ENCODE peak calls at places on chromosome 19, in four cellular contexts. A is uterus, U is mesothelial cell of epicardium, Z is adrenal gland. I is an unnamed sample.

GRCh38 chr19:12749938-12750521 is 1.6 kb upstream of the BEST2 start:
- DNase-seq in A (no peak), U (no peak), Z (no peak), I (no peak)

GRCh38 chr19:13044160-13044853 is 49.0 kb downstream of the NFIX start:
- DNase-seq in A (no peak), U (no peak), Z (no peak), I (no peak)

GRCh38 chr19:13840751-13841338 is 36.1 kb upstream of the NANOS3 start:
- DNase-seq in A (no peak), U (no peak), Z (no peak), I (no peak)

GRCh38 chr19:604355-604754 is 14.7 kb downstream of the HCN2 start:
- DNase-seq in A (no peak), U (no peak), Z (no peak), I (no peak)

GRCh38 chr19:17625980-17626379 is 62.2 kb downstream of the UNC13A start:
- DNase-seq in A (no peak), U (no peak), Z (no peak), I (no peak)

GRCh38 chr19:9906475-9907087 is 29.7 kb downstream of the OLFM2 start:
- DNase-seq in A (no peak), U (no peak), Z (no peak), I (no peak)

GRCh38 chr19:4800591-4801081 is 9.1 kb downstream of the FEM1A start:
- DNase-seq in A (no peak), U (no peak), Z (no peak), I (no peak)

GRCh38 chr19:56690668-56691067 is 19.1 kb upstream of the ZNF835 start:
- DNase-seq in A (no peak), U (no peak), Z (no peak), I (no peak)

GRCh38 chr19:40416918-40417713 is 3.9 kb upstream of the PRX start:
- DNase-seq in A (no peak), U (no peak), Z (peak), I (no peak)

GRCh38 chr19:6362351-6362801 is 1.0 kb downstream of the CLPP start:
- DNase-seq in A (no peak), U (no peak), Z (no peak), I (no peak)

GRCh38 chr19:54188224-54188871 is 1.0 kb downstream of the MBOAT7 start:
- DNase-seq in A (no peak), U (no peak), Z (peak), I (no peak)

GRCh38 chr19:4266253-4267000 is 12.6 kb upstream of the SHD start:
- DNase-seq in A (no peak), U (no peak), Z (no peak), I (no peak)

GRCh38 chr19:29715695-29716581 is 877 bp upstream of the C19orf12 start:
- DNase-seq in A (no peak), U (no peak), Z (peak), I (no peak)

GRCh38 chr19:4474504-4475136 is 2.5 kb downstream of the HDGFL2 start:
- DNase-seq in A (no peak), U (peak), Z (no peak), I (no peak)

GRCh38 chr19:51091895-51092873 is 9.5 kb upstream of the KLK14 start:
- DNase-seq in A (no peak), U (no peak), Z (no peak), I (no peak)

GRCh38 chr19:17292301-17293074 is 10.7 kb downstream of the ABHD8 start:
- DNase-seq in A (peak), U (peak), Z (peak), I (peak)

GRCh38 chr19:7522072-7522922 is at the start of gene MCOLN1:
- DNase-seq in A (peak), U (peak), Z (peak), I (peak)
- TF ChIP-seq CTCF in A (no peak), U (no peak), Z (no peak), I (no peak)

GRCh38 chr19:38650180-38650775 is 2.8 kb downstream of the ACTN4 start:
- DNase-seq in A (no peak), U (no peak), Z (no peak), I (no peak)

GRCh38 chr19:38650911-38651584 is 3.6 kb downstream of the ACTN4 start:
- DNase-seq in A (peak), U (no peak), Z (peak), I (no peak)

GRCh38 chr19:38648789-38649304 is 1.4 kb downstream of the ACTN4 start:
- DNase-seq in A (no peak), U (no peak), Z (no peak), I (no peak)

GRCh38 chr19:38647966-38648788 is 728 bp downstream of the ACTN4 start:
- DNase-seq in A (no peak), U (no peak), Z (no peak), I (no peak)

GRCh38 chr19:38649305-38650179 is 2.1 kb downstream of the ACTN4 start:
- DNase-seq in A (peak), U (no peak), Z (peak), I (no peak)
- TF ChIP-seq CTCF in A (no peak), U (no peak), Z (no peak), I (no peak)

GRCh38 chr19:46372901-46373572 is 26.1 kb downstream of the PPP5C start:
- DNase-seq in A (no peak), U (no peak), Z (peak), I (no peak)
- TF ChIP-seq CTCF in A (no peak), U (peak), Z (no peak), I (no peak)

GRCh38 chr19:48822514-48822913 is 11.7 kb upstream of the BCAT2 start:
- DNase-seq in A (no peak), U (no peak), Z (no peak), I (no peak)

GRCh38 chr19:48830088-48830487 is 6.2 kb downstream of the HSD17B14 start:
- DNase-seq in A (no peak), U (no peak), Z (no peak), I (no peak)

GRCh38 chr19:48821633-48822032 is 10.8 kb upstream of the BCAT2 start:
- DNase-seq in A (no peak), U (no peak), Z (no peak), I (no peak)

GRCh38 chr19:48830965-48831364 is 5.3 kb downstream of the HSD17B14 start:
- DNase-seq in A (no peak), U (no peak), Z (no peak), I (no peak)

DNA sequence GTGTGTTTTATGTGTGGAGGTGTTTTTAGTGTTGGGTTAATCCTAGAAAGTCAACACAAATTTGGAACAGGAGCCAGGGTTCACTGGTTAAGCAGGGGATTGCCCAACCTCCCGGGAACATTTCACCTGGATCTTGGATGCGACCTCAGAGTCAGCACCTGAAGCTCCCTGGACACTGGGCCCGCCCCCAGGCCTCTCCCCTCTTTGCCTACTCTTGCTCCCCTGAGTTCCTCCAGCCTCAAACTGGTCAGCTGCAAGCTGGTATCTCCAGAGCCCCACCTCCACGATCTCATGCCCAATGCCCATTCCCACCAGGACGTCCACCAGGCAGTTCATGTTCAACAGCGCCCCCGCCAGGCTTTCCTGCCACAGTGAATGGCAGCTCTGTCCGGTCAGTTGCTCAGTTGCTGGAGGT is 9.7 kb downstream of the HSD17B14 start:
- DNase-seq in A (no peak), U (no peak), Z (no peak), I (no peak)
- TF ChIP-seq CTCF in A (no peak), U (no peak), Z (no peak), I (no peak)

DNA sequence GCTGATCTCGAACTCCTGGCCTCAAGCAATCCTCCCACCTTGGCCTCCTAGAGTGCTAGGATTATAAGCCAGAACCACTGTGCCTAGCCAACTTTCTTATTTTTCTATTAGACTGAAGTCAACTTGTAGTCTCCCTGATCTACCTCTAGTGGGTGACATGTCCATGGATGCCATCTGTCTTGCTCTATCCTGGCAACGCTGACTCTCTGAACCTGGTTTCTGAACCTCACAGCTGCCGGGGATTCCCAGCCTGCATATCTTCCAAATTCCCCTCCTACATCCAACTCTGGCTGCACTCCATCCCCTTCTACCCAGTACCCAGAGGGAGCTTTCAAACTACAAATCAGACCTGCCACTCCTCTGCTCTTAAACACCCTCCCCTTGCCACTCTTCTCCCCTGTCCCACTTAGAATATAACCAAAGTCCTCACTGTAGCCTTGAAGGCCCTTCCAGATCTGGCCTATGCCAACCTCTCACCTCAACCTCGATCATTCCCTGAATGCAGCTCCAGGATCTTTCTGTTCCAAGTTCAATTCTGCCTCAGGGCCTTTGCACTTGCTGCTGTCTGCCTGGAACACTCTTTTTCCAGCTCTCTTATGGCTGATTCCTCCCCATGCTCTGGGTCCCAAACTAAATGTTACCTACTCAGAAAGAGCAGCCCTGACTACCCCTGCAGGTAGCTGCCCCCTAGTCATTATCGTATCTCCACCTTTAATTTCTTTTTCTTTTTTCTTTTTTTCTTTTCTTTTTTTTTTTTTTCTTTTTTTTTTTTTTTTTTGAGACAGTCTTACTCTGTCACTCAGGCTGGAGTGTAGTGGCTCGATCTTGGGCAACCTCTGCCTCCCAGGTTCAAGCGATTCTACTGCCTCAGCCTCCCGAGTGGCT is 2.2 kb downstream of the CLIP3 start:
- DNase-seq in A (no peak), U (no peak), Z (no peak), I (no peak)
- TF ChIP-seq CTCF in A (no peak), U (no peak), Z (no peak), I (no peak)

GRCh38 chr19:41748012-41748411 is 7.3 kb upstream of the CEACAM6 start:
- DNase-seq in A (no peak), U (no peak), Z (no peak), I (no peak)

GRCh38 chr19:41745761-41746160 is 9.6 kb upstream of the CEACAM6 start:
- DNase-seq in A (no peak), U (no peak), Z (no peak), I (no peak)

GRCh38 chr19:41744850-41745249 is 10.5 kb upstream of the CEACAM6 start:
- DNase-seq in A (no peak), U (no peak), Z (no peak), I (no peak)

GRCh38 chr19:41741244-41741554 is 14.1 kb upstream of the CEACAM6 start:
- DNase-seq in A (no peak), U (no peak), Z (no peak), I (no peak)

GRCh38 chr19:41746593-41747227 is 8.6 kb upstream of the CEACAM6 start:
- DNase-seq in A (no peak), U (no peak), Z (peak), I (no peak)
- TF ChIP-seq CTCF in A (no peak), U (no peak), Z (peak), I (no peak)